ENCODE peak calls at places on chromosomes 13 and 19, in eight cellular contexts. I, L, W, M, U, O, D and X are unnamed samples.

GRCh38 chr13:102854675-102855074 is 8.8 kb downstream of the ERCC5 start:
- DNase-seq in D (no peak), L (no peak), U (no peak), M (no peak), W (no peak), O (no peak), I (no peak), X (no peak)

GRCh38 chr13:21282065-21282464 is 105.6 kb downstream of the MRPL57 start:
- DNase-seq in O (no peak), D (no peak), L (no peak), U (no peak), M (no peak), W (no peak), I (no peak), X (no peak)

GRCh38 chr13:29746167-29746677 is 104.2 kb downstream of the UBL3 start:
- DNase-seq in M (no peak), D (no peak), W (no peak), U (no peak), I (no peak), L (no peak), O (no peak), X (no peak)

GRCh38 chr13:36131931-36132297 is 732 bp upstream of the DCLK1 start:
- DNase-seq in L (peak; percentile 81), W (peak; percentile 68), I (peak; percentile 85), O (no peak), M (peak; percentile 50), D (peak; percentile 45), U (peak; percentile 80), X (peak; percentile 71)

GRCh38 chr13:41059896-41060722 is 1.2 kb upstream of the WBP4 start:
- DNase-seq in D (peak; percentile 91), O (peak; percentile 87), I (peak; percentile 96), W (peak; percentile 88), L (peak; percentile 90), M (peak; percentile 81), U (peak; percentile 96), X (peak; percentile 97)

GRCh38 chr13:78239681-78240080 is 321.1 kb upstream of the EDNRB start:
- DNase-seq in W (no peak), U (no peak), L (no peak), M (no peak), D (no peak), I (no peak), O (peak; percentile 1), X (no peak)

GRCh38 chr19:15195987-15196682 is 4.7 kb downstream of the NOTCH3 start:
- DNase-seq in D (no peak), M (no peak), W (no peak), O (no peak), U (peak; percentile 92), L (peak; percentile 79), I (no peak), X (peak; percentile 95)

GRCh38 chr13:33249066-33249465 is 36.5 kb downstream of the STARD13 start:
- DNase-seq in D (no peak), I (no peak), U (no peak), L (no peak), M (peak; percentile 83), O (peak; percentile 81), W (no peak), X (no peak)

GRCh38 chr19:54608792-54609191 is 15.4 kb downstream of the LILRA1 start:
- DNase-seq in I (no peak), M (no peak), O (no peak), L (no peak), W (no peak), D (no peak), U (no peak), X (no peak)

GRCh38 chr19:39474139-39474620 is 6.5 kb upstream of the TIMM50 start:
- DNase-seq in M (no peak), D (peak; percentile 31), L (peak; percentile 41), W (peak; percentile 41), I (peak; percentile 79), U (peak; percentile 82), O (peak; percentile 22), X (no peak)

GRCh38 chr19:48123907-48124675 is 13.5 kb upstream of the PLA2G4C start:
- DNase-seq in W (no peak), O (peak; percentile 73), I (no peak), U (no peak), L (no peak), M (peak; percentile 89), D (no peak), X (no peak)

GRCh38 chr13:60001892-60002291 is 161.8 kb downstream of the DIAPH3 start:
- DNase-seq in D (no peak), U (no peak), O (no peak), L (no peak), W (no peak), M (no peak), I (no peak), X (no peak)

GRCh38 chr13:55661505-55661904 is 1479.2 kb upstream of the PRR20A start:
- DNase-seq in I (no peak), M (no peak), D (no peak), L (no peak), W (no peak), O (no peak), U (no peak), X (no peak)
- H3K27ac ChIP-seq in I (no peak overlapping the region), M (no peak overlapping the region), D (no peak overlapping the region), L (no peak overlapping the region), W (no peak overlapping the region), O (no peak overlapping the region), U (no peak overlapping the region), X (no peak overlapping the region)

GRCh38 chr19:29745253-29745652 is 30.2 kb upstream of the C19orf12 start:
- DNase-seq in U (no peak), W (no peak), L (no peak), O (no peak), D (no peak), M (no peak), I (no peak), X (peak; percentile 37)
- TF ChIP-seq CTCF in U (no peak), W (no peak), L (no peak), O (no peak), D (no peak), M (no peak), I (no peak), X (no peak)

GRCh38 chr13:31224174-31224669 is 24.4 kb downstream of the B3GLCT start:
- DNase-seq in O (no peak), L (no peak), M (no peak), I (no peak), W (no peak), U (no peak), D (no peak), X (no peak)
- H3K4me1 ChIP-seq in O (no peaks in the 10 kb centered on the region), L (no peaks in the 10 kb centered on the region), M (no peaks in the 10 kb centered on the region), I (no peaks in the 10 kb centered on the region), W (no peaks in the 10 kb centered on the region), U (no peaks in the 10 kb centered on the region), D (no peaks in the 10 kb centered on the region), X (peaks cover 4% of the 10 kb centered on the region)

GRCh38 chr19:1113986-1114483 is 10.2 kb downstream of the GPX4 start:
- DNase-seq in I (no peak), U (no peak), O (no peak), W (no peak), L (no peak), D (no peak), M (no peak), X (peak; percentile 85)

GRCh38 chr19:1111641-1112253 is 8.0 kb downstream of the GPX4 start:
- DNase-seq in I (no peak), L (no peak), W (no peak), U (no peak), O (no peak), D (no peak), M (no peak), X (peak; percentile 79)

GRCh38 chr19:1113278-1113985 is 9.6 kb downstream of the GPX4 start:
- DNase-seq in U (peak; percentile 97), I (peak; percentile 98), L (peak; percentile 95), D (peak; percentile 94), O (peak; percentile 94), W (peak; percentile 97), M (peak; percentile 77), X (peak; percentile 99)

GRCh38 chr19:1110809-1111640 is 7.2 kb downstream of the GPX4 start:
- DNase-seq in O (no peak), L (no peak), M (no peak), U (no peak), I (no peak), D (no peak), W (no peak), X (peak; percentile 66)

GRCh38 chr19:1112254-1113208 is 8.7 kb downstream of the GPX4 start:
- DNase-seq in W (no peak), M (no peak), I (peak; percentile 87), D (no peak), U (peak; percentile 85), L (peak; percentile 77), O (no peak), X (no peak)
- H3K27ac ChIP-seq in W (peak overlapping the region; percentile 76), M (no peak overlapping the region), I (peak overlapping the region; percentile 85), D (peak overlapping the region; percentile 23), U (peak overlapping the region; percentile 74), L (peak overlapping the region; percentile 2), O (no peak overlapping the region), X (peak overlapping the region; percentile 60)

GRCh38 chr13:109610517-109610916 is 175.9 kb downstream of the IRS2 start:
- DNase-seq in D (peak; percentile 7), I (peak; percentile 69), M (no peak), L (peak; percentile 40), O (no peak), W (peak; percentile 36), U (peak; percentile 73), X (no peak)
- TF ChIP-seq CTCF in D (no peak), I (peak; percentile 22), M (no peak), L (no peak), O (peak; percentile 30), W (no peak), U (peak; percentile 45), X (peak; percentile 14)

GRCh38 chr19:21396893-21397572 is at the start of gene ZNF493:
- DNase-seq in I (peak; percentile 97), U (peak; percentile 94), M (peak; percentile 90), L (peak; percentile 94), W (peak; percentile 97), D (peak; percentile 94), O (peak; percentile 92), X (peak; percentile 97)

GRCh38 chr19:21398851-21399250 is 1.9 kb downstream of the ZNF493 start:
- DNase-seq in U (no peak), I (no peak), L (no peak), O (peak; percentile 1), W (no peak), D (peak; percentile 0), M (peak; percentile 5), X (no peak)

GRCh38 chr19:21396121-21396520 is 812 bp upstream of the ZNF493 start:
- DNase-seq in L (no peak), U (no peak), D (no peak), O (no peak), W (no peak), M (no peak), I (no peak), X (no peak)
- H3K4me1 ChIP-seq in L (no peaks in the 10 kb centered on the region), U (no peaks in the 10 kb centered on the region), D (no peaks in the 10 kb centered on the region), O (no peaks in the 10 kb centered on the region), W (peaks cover 12% of the 10 kb centered on the region), M (no peaks in the 10 kb centered on the region), I (peaks cover 33% of the 10 kb centered on the region), X (peaks cover 7% of the 10 kb centered on the region)